ENCODE peak calls at places on chromosomes 4 and X, in nine cellular contexts. Z is M059J; O is A172; H is fibroblast of the conjunctiva; J is T-cell; D is putamen; X is RPMI7951; W is activated CD4-positive, alpha-beta T cell treated with anti-CD3 and anti-CD28 coated beads, Interleukin-2, amount 10 ng/mL, durations not matched to agents 24 days and 14 days; U is left lobe of liver. V is an unnamed sample.
A peak's percentile ranks its signal among the peaks of the same experiment; 100 is the strongest.

GRCh38 chrX:42616981-42617380 is 161.0 kb downstream of the PPP1R2C start:
- DNase-seq in U (no peak), Z (no peak), O (no peak), W (no peak), X (no peak), D (no peak), J (no peak), H (no peak), V (no peak)

GRCh38 chrX:115592997-115593734 is 32.2 kb downstream of the PLS3 start:
- DNase-seq in W (no peak), J (no peak), D (no peak), H (no peak), U (no peak), Z (peak; percentile 77), X (no peak), O (no peak), V (no peak)

GRCh38 chrX:83022020-83022419 is 486.1 kb upstream of the POU3F4 start:
- DNase-seq in J (no peak), Z (peak; percentile 77), X (peak; percentile 1), W (no peak), H (no peak), U (no peak), O (no peak), D (no peak), V (no peak)

GRCh38 chr4:138259801-138260200 is 17.7 kb upstream of the SLC7A11 start:
- DNase-seq in H (no peak), W (no peak), U (no peak), X (peak; percentile 54), Z (peak; percentile 78), J (no peak), O (peak; percentile 78), D (no peak), V (no peak)

GRCh38 chr4:184434496-184435066 is 39.8 kb downstream of the IRF2 start:
- DNase-seq in H (no peak), O (no peak), D (no peak), X (no peak), U (no peak), Z (peak; percentile 59), J (no peak), W (no peak), V (no peak)

GRCh38 chr4:83054928-83055327 is 19.9 kb downstream of the COPS4 start:
- DNase-seq in W (peak; percentile 71), H (no peak), D (no peak), O (no peak), Z (peak; percentile 24), X (no peak), J (no peak), U (no peak), V (no peak)

GRCh38 chrX:112147206-112147605 is 64.6 kb upstream of the TRPC5 start:
- DNase-seq in D (peak; percentile 0), O (no peak), U (no peak), J (no peak), H (no peak), W (no peak), X (peak; percentile 0), Z (peak; percentile 26), V (no peak)

GRCh38 chr4:141540643-141541042 is 95.7 kb upstream of the IL15 start:
- DNase-seq in W (no peak), O (no peak), Z (peak; percentile 22), U (no peak), H (no peak), X (no peak), D (no peak), J (no peak), V (no peak)

GRCh38 chrX:110317079-110317819 is 636 bp downstream of the AMMECR1 start:
- DNase-seq in X (no peak), O (no peak), D (no peak), U (peak; percentile 46), Z (peak; percentile 44), J (no peak), W (peak; percentile 75), H (no peak), V (peak; percentile 85)

GRCh38 chr4:60326735-60327134 is 873.4 kb upstream of the ADGRL3 start:
- DNase-seq in O (no peak), W (no peak), X (no peak), D (no peak), U (no peak), Z (no peak), H (no peak), J (no peak), V (no peak)

GRCh38 chr4:138560448-138560847 is 318.3 kb upstream of the SLC7A11 start:
- DNase-seq in U (no peak), X (no peak), H (no peak), O (no peak), W (no peak), Z (no peak), J (no peak), D (no peak), V (no peak)

GRCh38 chr4:54025582-54025981 is 38.8 kb downstream of the CHIC2 start:
- DNase-seq in O (no peak), X (no peak), Z (no peak), W (no peak), H (no peak), U (no peak), J (no peak), D (no peak), V (no peak)

GRCh38 chr4:54741161-54741560 is 83.4 kb downstream of the KIT start:
- DNase-seq in H (no peak), O (no peak), X (no peak), D (peak; percentile 70), Z (no peak), W (no peak), J (no peak), U (no peak), V (no peak)

GRCh38 chrX:39823848-39824247 is 273.9 kb downstream of the BCOR start:
- DNase-seq in O (no peak), D (no peak), Z (no peak), U (no peak), J (no peak), W (no peak), H (no peak), X (no peak), V (no peak)

V was measured in osteocyte.